ENCODE peak calls at places on chromosomes 4 and X, in ten cellular contexts. W is GM13976; F is T47D; A is tibial artery; R is activated T-cell treated with anti-CD3 and anti-CD28 coated beads, Interleukin-2, amount 50 U/mL, for 1 hour; G is KG1; C is mucosa of descending colon; J is sciatic nerve; M is AG09309; T is stimulated activated CD8-positive, alpha-beta memory T cell treated with anti-CD3 and anti-CD28 coated beads, Interleukin-15, amount 100 ng/mL, for 24 hours. X is an unnamed sample.

GRCh38 chrX:139120760-139121159 is 409.2 kb upstream of the FGF13 start:
- DNase-seq in M (no peak), A (no peak), C (no peak), T (no peak), J (no peak), G (no peak), R (no peak), F (no peak), W (no peak), X (no peak)

GRCh38 chr4:132642196-132642817 is 506.8 kb upstream of the PCDH10 start:
- DNase-seq in J (no peak), R (no peak), T (no peak), A (no peak), M (no peak), G (peak), C (peak), F (peak), W (peak), X (peak)

GRCh38 chrX:46461653-46462191 is 83.5 kb downstream of the ZNF674 start:
- DNase-seq in T (no peak), A (no peak), M (no peak), G (peak), F (no peak), W (no peak), R (no peak), C (no peak), J (no peak), X (no peak)

GRCh38 chr4:184792950-184793555 is 32.7 kb downstream of the ACSL1 start:
- DNase-seq in A (no peak), F (no peak), W (no peak), J (no peak), R (peak), G (peak), M (peak), T (no peak), C (no peak), X (no peak)

GRCh38 chr4:153295131-153295755 is 49.2 kb upstream of the MND1 start:
- DNase-seq in T (no peak), F (no peak), C (no peak), M (no peak), J (no peak), R (no peak), A (no peak), G (no peak), W (no peak), X (no peak)

GRCh38 chrX:16950423-16950822 is 4.0 kb downstream of the REPS2 start:
- DNase-seq in R (no peak), G (no peak), F (no peak), C (no peak), J (no peak), A (no peak), M (no peak), T (no peak), W (no peak), X (no peak)

GRCh38 chr4:15376594-15376993 is 51.2 kb upstream of the C1QTNF7 start:
- DNase-seq in R (no peak), F (no peak), J (no peak), C (no peak), A (no peak), M (no peak), W (no peak), T (no peak), G (no peak), X (no peak)

GRCh38 chrX:123330229-123330942 is 146.3 kb downstream of the GRIA3 start:
- DNase-seq in A (no peak), J (no peak), R (no peak), F (no peak), G (no peak), W (peak), C (no peak), M (no peak), T (no peak), X (no peak)

GRCh38 chr4:3802571-3803474 is 36.6 kb downstream of the ADRA2C start:
- DNase-seq in F (no peak), G (no peak), W (no peak), C (no peak), T (no peak), M (no peak), R (no peak), A (no peak), J (no peak), X (no peak)

GRCh38 chr4:8015512-8015911 is 75.9 kb upstream of the AFAP1 start:
- DNase-seq in W (no peak), T (no peak), R (no peak), C (no peak), J (no peak), A (no peak), G (no peak), F (no peak), M (no peak), X (no peak)

GRCh38 chr4:25658777-25659176 is 3.1 kb downstream of the SLC34A2 start:
- DNase-seq in G (no peak), T (no peak), F (no peak), R (no peak), J (no peak), M (no peak), C (no peak), W (no peak), A (no peak), X (no peak)

GRCh38 chrX:100413231-100413630 is 3.2 kb upstream of the PCDH19 start:
- DNase-seq in W (peak), T (no peak), J (peak), F (peak), G (peak), R (no peak), M (peak), A (no peak), C (peak), X (no peak)

GRCh38 chrX:25014366-25014838 is 1.4 kb downstream of the ARX start:
- DNase-seq in T (no peak), G (no peak), W (no peak), M (no peak), F (no peak), C (no peak), J (no peak), R (no peak), A (no peak), X (no peak)